ENCODE peak calls at places on chromosomes 13 and 19, in eight cellular contexts. Y is psoas muscle; M is C1 segment of cervical spinal cord; D is B cell; K is activated CD4-positive, alpha-beta T cell treated with anti-CD3 and anti-CD28 coated beads, Interleukin-2, amount 50 U/mL, for 1 hour; Q is AG09319; P is heart left ventricle; Z is fibroblast of lung. H is an unnamed sample.

GRCh38 chr13:49256841-49257240 is 9.1 kb downstream of the CDADC1 start:
- DNase-seq in Y (no peak), D (no peak), M (no peak), Z (peak), K (no peak), Q (peak), P (no peak), H (no peak)

GRCh38 chr19:51607077-51607476 is 23.1 kb downstream of the SIGLEC5 start:
- DNase-seq in Z (no peak), M (no peak), K (no peak), P (no peak), Y (no peak), Q (no peak), D (peak), H (no peak)

GRCh38 chr19:53037101-53038097 is 7.1 kb upstream of the ERVV-2 start:
- DNase-seq in D (peak), M (no peak), Q (peak), K (no peak), Y (no peak), Z (peak), P (no peak), H (peak)

GRCh38 chr13:37481858-37482227 is 116.7 kb downstream of the POSTN start:
- DNase-seq in Y (no peak), Q (no peak), Z (no peak), M (no peak), K (no peak), P (no peak), D (no peak), H (no peak)

GRCh38 chr13:90445179-90445578 is 902.3 kb upstream of the MIR17HG start:
- DNase-seq in K (no peak), Q (peak), P (no peak), Z (peak), M (no peak), D (no peak), Y (no peak), H (no peak)

GRCh38 chr13:36919833-36920611 is at the start of gene SMAD9:
- DNase-seq in M (peak), Q (no peak), P (peak), K (no peak), Z (peak), D (peak), Y (peak), H (peak)

GRCh38 chr13:30153871-30154426 is 153.4 kb downstream of the KATNAL1 start:
- DNase-seq in Q (no peak), Z (peak), D (no peak), M (no peak), Y (no peak), K (no peak), P (peak), H (no peak)

GRCh38 chr19:18590273-18591272 is 2.0 kb downstream of the REX1BD start:
- DNase-seq in Q (no peak), M (peak), K (no peak), Y (peak), Z (peak), D (no peak), P (no peak), H (peak)

GRCh38 chr13:47188802-47189201 is 291.9 kb upstream of the HTR2A start:
- DNase-seq in Q (peak), M (no peak), Z (peak), Y (no peak), D (no peak), K (no peak), P (no peak), H (no peak)

GRCh38 chr19:50607874-50608785 is 31.6 kb downstream of the SYT3 start:
- DNase-seq in D (peak), Y (peak), P (peak), Q (peak), K (peak), M (peak), Z (peak), H (peak)

GRCh38 chr13:26977541-26977940 is 194.1 kb downstream of the USP12 start:
- DNase-seq in K (no peak), Y (no peak), D (no peak), Z (peak), Q (no peak), M (no peak), P (no peak), H (no peak)

GRCh38 chr13:30143671-30144400 is 163.5 kb downstream of the KATNAL1 start:
- DNase-seq in D (no peak), Y (no peak), Z (peak), K (no peak), M (no peak), P (no peak), Q (no peak), H (no peak)

GRCh38 chr19:4062576-4063368 is 3.9 kb downstream of the ZBTB7A start:
- DNase-seq in P (no peak), Q (no peak), D (no peak), Z (no peak), K (no peak), Y (peak), M (no peak), H (no peak)

GRCh38 chr19:50252111-50252886 is 48.9 kb downstream of the MYH14 start:
- DNase-seq in K (peak), Y (no peak), P (no peak), Z (peak), D (peak), M (peak), Q (no peak), H (no peak)

GRCh38 chr19:46975918-46976782 is 43.5 kb upstream of the NPAS1 start:
- DNase-seq in M (peak), P (peak), Z (peak), Y (peak), K (no peak), Q (peak), D (no peak), H (peak)

GRCh38 chr13:113792821-113793717 is 34.0 kb downstream of the TMEM255B start:
- DNase-seq in D (no peak), Q (no peak), P (no peak), M (no peak), Y (no peak), K (no peak), Z (no peak), H (peak)

GRCh38 chr19:22523940-22524339 is 101.8 kb upstream of the ZNF98 start:
- DNase-seq in Y (no peak), Z (no peak), Q (no peak), M (no peak), P (no peak), K (no peak), D (no peak), H (no peak)

GRCh38 chr13:113754691-113755090 is 4.3 kb upstream of the TMEM255B start:
- DNase-seq in K (no peak), Z (no peak), D (no peak), M (no peak), P (peak), Y (no peak), Q (no peak), H (no peak)

GRCh38 chr19:57664269-57665127 is 4.2 kb upstream of the ZSCAN4 start:
- DNase-seq in M (peak), K (no peak), Q (no peak), Y (peak), Z (peak), P (peak), D (peak), H (peak)

GRCh38 chr13:29903524-29903923 is 53.1 kb upstream of the UBL3 start:
- DNase-seq in D (no peak), Z (no peak), K (no peak), P (no peak), M (no peak), Q (no peak), Y (no peak), H (no peak)

GRCh38 chr13:112116187-112116950 is 49.4 kb downstream of the SOX1 start:
- DNase-seq in Q (no peak), P (no peak), Y (no peak), K (no peak), M (no peak), Z (no peak), D (no peak), H (no peak)

GRCh38 chr19:28313633-28314032 is 899.3 kb downstream of the UQCRFS1 start:
- DNase-seq in K (no peak), D (no peak), Z (peak), P (no peak), M (no peak), Y (peak), Q (peak), H (no peak)

GRCh38 chr13:98199480-98199879 is 22.4 kb upstream of the RNF113B start:
- DNase-seq in D (no peak), K (no peak), M (no peak), Z (no peak), P (no peak), Q (no peak), Y (no peak), H (no peak)

GRCh38 chr19:15332311-15332996 is at the start of gene BRD4:
- DNase-seq in P (peak), K (peak), Y (peak), D (peak), Q (no peak), M (peak), Z (peak), H (peak)

GRCh38 chr13:75226092-75226491 is 255.9 kb downstream of the TBC1D4 start:
- DNase-seq in Y (no peak), M (no peak), Z (peak), D (no peak), P (no peak), Q (no peak), K (no peak), H (no peak)

GRCh38 chr19:49875177-49875576 is 2.0 kb downstream of the AKT1S1 start:
- DNase-seq in P (no peak), Q (no peak), M (no peak), K (no peak), Z (no peak), Y (no peak), D (no peak), H (no peak)

GRCh38 chr19:19460761-19461265 is 54.5 kb downstream of the TSSK6 start:
- DNase-seq in Y (peak), Z (no peak), P (peak), D (peak), Q (no peak), M (no peak), K (peak), H (peak)

GRCh38 chr13:32840840-32841713 is 175.1 kb upstream of the KL start:
- DNase-seq in M (no peak), Z (peak), Q (no peak), K (no peak), P (no peak), D (no peak), Y (no peak), H (no peak)

GRCh38 chr19:2627319-2627829 is 75.1 kb downstream of the GNG7 start:
- DNase-seq in Q (peak), P (peak), D (peak), M (no peak), Z (peak), Y (peak), K (no peak), H (peak)

H was measured in head of caudate nucleus.